ENCODE peak calls at places on chromosome 4, in five cellular contexts. One of them, this sample, is unnamed.

GRCh38 chr4:127309360-127310095 is 323.2 kb upstream of the INTU start:
- DNase-seq in astrocyte: peak; percentile 40
- DNase-seq in ascending aorta: no peak
- DNase-seq in breast epithelium: no peak
- DNase-seq in mesothelial cell of epicardium: no peak
- DNase-seq in this sample: no peak

GRCh38 chr4:56914336-56914735 is 6.6 kb downstream of the REST start:
- DNase-seq in astrocyte: no peak
- DNase-seq in ascending aorta: no peak
- DNase-seq in breast epithelium: no peak
- DNase-seq in mesothelial cell of epicardium: no peak
- DNase-seq in this sample: no peak

GRCh38 chr4:132642196-132642817 is 506.8 kb upstream of the PCDH10 start:
- DNase-seq in astrocyte: peak; percentile 39
- DNase-seq in ascending aorta: no peak
- DNase-seq in breast epithelium: no peak
- DNase-seq in mesothelial cell of epicardium: peak; percentile 41
- DNase-seq in this sample: no peak

GRCh38 chr4:78684196-78685079 is 91.7 kb upstream of the BMP2K start:
- DNase-seq in astrocyte: peak; percentile 64
- DNase-seq in ascending aorta: no peak
- DNase-seq in breast epithelium: no peak
- DNase-seq in mesothelial cell of epicardium: no peak
- DNase-seq in this sample: no peak

GRCh38 chr4:186161138-186161537 is 30.2 kb upstream of the CYP4V2 start:
- DNase-seq in astrocyte: no peak
- DNase-seq in ascending aorta: no peak
- DNase-seq in breast epithelium: no peak
- DNase-seq in mesothelial cell of epicardium: no peak
- DNase-seq in this sample: no peak

GRCh38 chr4:11549525-11549924 is 120.8 kb upstream of the HS3ST1 start:
- DNase-seq in astrocyte: peak; percentile 19
- DNase-seq in ascending aorta: no peak
- DNase-seq in breast epithelium: no peak
- DNase-seq in mesothelial cell of epicardium: no peak
- DNase-seq in this sample: no peak

GRCh38 chr4:133450813-133451212 is 301.7 kb downstream of the PCDH10 start:
- DNase-seq in astrocyte: no peak
- DNase-seq in ascending aorta: no peak
- DNase-seq in breast epithelium: no peak
- DNase-seq in mesothelial cell of epicardium: no peak
- DNase-seq in this sample: no peak

GRCh38 chr4:184347251-184348239 is 126.8 kb downstream of the IRF2 start:
- DNase-seq in astrocyte: peak; percentile 65
- DNase-seq in ascending aorta: no peak
- DNase-seq in breast epithelium: peak; percentile 30
- DNase-seq in mesothelial cell of epicardium: no peak
- DNase-seq in this sample: no peak

GRCh38 chr4:71186566-71187398 is 152.0 kb upstream of the SLC4A4 start:
- DNase-seq in astrocyte: peak; percentile 47
- DNase-seq in ascending aorta: no peak
- DNase-seq in breast epithelium: no peak
- DNase-seq in mesothelial cell of epicardium: peak; percentile 57
- DNase-seq in this sample: peak; percentile 72

GRCh38 chr4:52665592-52665991 is 6.5 kb upstream of the USP46 start:
- DNase-seq in astrocyte: no peak
- DNase-seq in ascending aorta: no peak
- DNase-seq in breast epithelium: no peak
- DNase-seq in mesothelial cell of epicardium: no peak
- DNase-seq in this sample: no peak
- TF ChIP-seq CTCF in astrocyte: no peak
- TF ChIP-seq CTCF in ascending aorta: no peak
- TF ChIP-seq CTCF in breast epithelium: no peak
- TF ChIP-seq CTCF in mesothelial cell of epicardium: no peak
- TF ChIP-seq CTCF in this sample: no peak

GRCh38 chr4:6076391-6076790 is 58.2 kb upstream of the C4orf50 start:
- DNase-seq in astrocyte: no peak
- DNase-seq in ascending aorta: no peak
- DNase-seq in breast epithelium: no peak
- DNase-seq in mesothelial cell of epicardium: no peak
- DNase-seq in this sample: no peak
- TF ChIP-seq CTCF in astrocyte: no peak
- TF ChIP-seq CTCF in ascending aorta: no peak
- TF ChIP-seq CTCF in breast epithelium: no peak
- TF ChIP-seq CTCF in mesothelial cell of epicardium: no peak
- TF ChIP-seq CTCF in this sample: peak; percentile 57

GRCh38 chr4:44869222-44869882 is 143.0 kb upstream of the GNPDA2 start:
- DNase-seq in astrocyte: no peak
- DNase-seq in ascending aorta: no peak
- DNase-seq in breast epithelium: no peak
- DNase-seq in mesothelial cell of epicardium: no peak
- DNase-seq in this sample: no peak
- TF ChIP-seq CTCF in astrocyte: no peak
- TF ChIP-seq CTCF in ascending aorta: no peak
- TF ChIP-seq CTCF in breast epithelium: no peak
- TF ChIP-seq CTCF in mesothelial cell of epicardium: no peak
- TF ChIP-seq CTCF in this sample: no peak

DNA sequence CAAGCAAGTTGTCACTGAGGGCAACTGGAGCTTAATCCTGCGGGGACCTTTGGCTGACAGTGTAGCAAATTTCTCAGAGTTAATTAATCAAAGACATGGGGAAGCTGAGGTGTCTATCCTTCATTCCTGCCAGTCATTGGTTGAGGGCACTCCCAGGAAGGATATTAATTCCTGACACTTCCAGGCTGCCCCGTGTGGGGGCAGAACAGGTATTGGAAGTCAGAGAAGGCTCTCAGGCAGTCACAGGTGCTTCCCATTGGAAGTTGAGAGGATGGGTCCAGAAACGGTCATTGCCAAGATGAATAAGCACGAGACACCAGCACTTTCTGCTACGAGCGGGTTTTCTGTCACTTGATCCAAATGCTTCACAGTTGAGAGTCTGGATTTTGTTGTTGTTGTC is 29.1 kb upstream of the CD38 start:
- DNase-seq in astrocyte: no peak
- DNase-seq in ascending aorta: no peak
- DNase-seq in breast epithelium: no peak
- DNase-seq in mesothelial cell of epicardium: no peak
- DNase-seq in this sample: no peak
- TF ChIP-seq CTCF in astrocyte: no peak
- TF ChIP-seq CTCF in ascending aorta: no peak
- TF ChIP-seq CTCF in breast epithelium: no peak
- TF ChIP-seq CTCF in mesothelial cell of epicardium: no peak
- TF ChIP-seq CTCF in this sample: no peak

DNA sequence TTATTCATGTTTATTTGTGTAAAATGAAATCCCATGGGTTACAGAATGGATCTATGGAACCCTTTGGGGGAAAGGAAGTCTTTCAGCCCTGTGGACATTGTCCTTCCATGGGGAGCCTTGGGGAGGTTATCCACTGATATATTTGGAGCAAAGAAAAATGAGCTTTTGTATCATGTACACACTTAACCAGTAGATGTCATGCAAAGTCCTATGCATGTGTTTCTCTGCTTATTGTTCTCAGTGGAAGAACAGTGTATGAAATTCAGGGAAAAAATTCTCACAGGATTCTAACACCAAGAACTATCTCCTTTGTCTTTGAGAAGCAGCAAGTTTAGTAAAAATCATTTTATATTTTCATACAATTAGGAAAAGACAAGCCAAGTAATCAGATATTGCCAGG is 105.3 kb downstream of the DTHD1 start:
- DNase-seq in astrocyte: no peak
- DNase-seq in ascending aorta: no peak
- DNase-seq in breast epithelium: no peak
- DNase-seq in mesothelial cell of epicardium: no peak
- DNase-seq in this sample: no peak
- TF ChIP-seq CTCF in astrocyte: no peak
- TF ChIP-seq CTCF in ascending aorta: no peak
- TF ChIP-seq CTCF in breast epithelium: no peak
- TF ChIP-seq CTCF in mesothelial cell of epicardium: no peak
- TF ChIP-seq CTCF in this sample: peak; percentile 47

GRCh38 chr4:9919047-9919446 is 102.2 kb downstream of the SLC2A9 start:
- DNase-seq in astrocyte: no peak
- DNase-seq in ascending aorta: no peak
- DNase-seq in breast epithelium: no peak
- DNase-seq in mesothelial cell of epicardium: no peak
- DNase-seq in this sample: no peak
- TF ChIP-seq CTCF in astrocyte: no peak
- TF ChIP-seq CTCF in ascending aorta: no peak
- TF ChIP-seq CTCF in breast epithelium: no peak
- TF ChIP-seq CTCF in mesothelial cell of epicardium: no peak
- TF ChIP-seq CTCF in this sample: no peak

DNA sequence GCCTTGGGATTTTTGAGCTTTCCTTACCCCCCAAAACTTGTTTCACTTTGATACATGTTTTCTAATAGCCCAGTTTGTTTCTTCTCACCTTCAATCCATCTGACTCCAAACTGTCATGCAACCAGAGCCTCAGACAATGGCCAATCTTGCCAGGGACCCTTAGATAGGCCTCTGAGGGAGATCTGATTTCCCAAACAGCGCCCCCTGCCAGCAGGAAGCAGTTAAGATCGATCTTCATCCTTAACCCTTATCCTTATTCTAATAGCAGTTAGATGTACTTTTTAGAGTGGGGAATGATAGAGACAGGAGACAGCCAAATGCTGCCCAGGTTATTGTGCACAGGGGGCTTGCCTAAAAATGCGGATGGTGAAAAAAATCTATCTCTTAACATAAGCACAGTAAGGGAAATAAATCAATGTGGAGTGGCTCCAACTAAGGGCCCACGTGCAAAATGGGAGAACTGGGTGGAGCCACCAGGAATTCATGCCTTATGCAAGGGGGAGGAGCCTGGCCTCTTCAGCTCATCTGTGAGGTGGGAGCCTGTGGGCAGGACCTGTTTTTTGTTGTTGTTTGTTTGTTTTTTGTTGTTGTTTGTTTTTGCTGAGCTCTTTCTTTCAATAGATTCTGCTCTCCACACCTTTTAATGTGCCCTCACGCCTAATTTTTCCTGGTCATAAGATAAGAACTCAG is 833.6 kb upstream of the AGA start:
- DNase-seq in astrocyte: no peak
- DNase-seq in ascending aorta: no peak
- DNase-seq in breast epithelium: no peak
- DNase-seq in mesothelial cell of epicardium: no peak
- DNase-seq in this sample: no peak
- TF ChIP-seq CTCF in astrocyte: no peak
- TF ChIP-seq CTCF in ascending aorta: no peak
- TF ChIP-seq CTCF in breast epithelium: no peak
- TF ChIP-seq CTCF in mesothelial cell of epicardium: no peak
- TF ChIP-seq CTCF in this sample: peak; percentile 46

GRCh38 chr4:517806-518070 is 18.7 kb downstream of the PIGG start:
- DNase-seq in astrocyte: no peak
- DNase-seq in ascending aorta: no peak
- DNase-seq in breast epithelium: no peak
- DNase-seq in mesothelial cell of epicardium: no peak
- DNase-seq in this sample: no peak
- TF ChIP-seq CTCF in astrocyte: no peak
- TF ChIP-seq CTCF in ascending aorta: no peak
- TF ChIP-seq CTCF in breast epithelium: no peak
- TF ChIP-seq CTCF in mesothelial cell of epicardium: no peak
- TF ChIP-seq CTCF in this sample: no peak